ENCODE peak calls at places on chromosome 18, in nine cellular contexts. H is HFF-Myc; G is ovary; V is right cardiac atrium; M is CD8-positive, alpha-beta memory T cell; W is keratinocyte; R is effector memory CD4-positive, alpha-beta T cell; Z is fibroblast of villous mesenchyme; O is mesendoderm. J is an unnamed sample.
A peak's percentile ranks its signal among the peaks of the same experiment; 100 is the strongest.

GRCh38 chr18:32160547-32160946 is 29.3 kb upstream of the MEP1B start:
- DNase-seq in M (no peak), V (no peak), G (no peak), O (no peak), R (no peak), H (no peak), W (no peak), Z (no peak), J (no peak)

GRCh38 chr18:14941792-14942191 is 193.8 kb downstream of the ANKRD30B start:
- DNase-seq in O (no peak), G (no peak), W (no peak), R (no peak), H (no peak), Z (no peak), M (no peak), V (no peak), J (no peak)

GRCh38 chr18:36461551-36461987 is 164.1 kb downstream of the FHOD3 start:
- DNase-seq in H (no peak), M (no peak), Z (no peak), V (no peak), O (no peak), R (no peak), W (no peak), G (no peak), J (no peak)

GRCh38 chr18:11839556-11839955 is 11.7 kb upstream of the CHMP1B start:
- DNase-seq in V (no peak), M (no peak), R (no peak), Z (no peak), W (no peak), O (no peak), H (no peak), G (no peak), J (no peak)

GRCh38 chr18:61764381-61764780 is 128.4 kb downstream of the RNF152 start:
- DNase-seq in R (no peak), V (no peak), W (no peak), H (no peak), G (no peak), Z (peak; percentile 37), O (no peak), M (peak; percentile 11), J (no peak)

GRCh38 chr18:79545255-79545654 is 134.3 kb upstream of the CTDP1 start:
- DNase-seq in H (no peak), V (peak; percentile 10), M (no peak), W (no peak), Z (no peak), O (no peak), R (no peak), G (peak; percentile 5), J (no peak)

GRCh38 chr18:11998182-11998581 is 16.9 kb downstream of the IMPA2 start:
- DNase-seq in V (no peak), R (no peak), H (no peak), W (no peak), Z (no peak), O (no peak), G (no peak), M (no peak), J (no peak)

GRCh38 chr18:11074879-11075278 is 74.5 kb downstream of the PIEZO2 start:
- DNase-seq in M (no peak), R (no peak), V (no peak), O (no peak), Z (peak; percentile 37), W (no peak), G (no peak), H (no peak), J (no peak)

GRCh38 chr18:21452808-21453511 is 147.5 kb downstream of the ESCO1 start:
- DNase-seq in M (no peak), G (no peak), O (no peak), Z (peak; percentile 72), W (no peak), H (no peak), R (no peak), V (no peak), J (no peak)

GRCh38 chr18:23143871-23144270 is 8.6 kb downstream of the CABLES1 start:
- DNase-seq in Z (no peak), O (peak; percentile 57), H (no peak), M (no peak), W (no peak), V (peak; percentile 49), G (no peak), R (no peak), J (no peak)

GRCh38 chr18:58015045-58015444 is 29.0 kb upstream of the NEDD4L start:
- DNase-seq in Z (no peak), M (no peak), G (no peak), O (no peak), R (no peak), W (no peak), H (no peak), V (no peak), J (no peak)

GRCh38 chr18:58010265-58010664 is 33.8 kb upstream of the NEDD4L start:
- DNase-seq in M (no peak), V (no peak), O (no peak), G (no peak), H (no peak), W (no peak), Z (no peak), R (no peak), J (no peak)

GRCh38 chr18:58017267-58017666 is 26.8 kb upstream of the NEDD4L start:
- DNase-seq in M (no peak), G (no peak), Z (no peak), W (no peak), H (no peak), O (no peak), V (no peak), R (no peak), J (no peak)

GRCh38 chr18:58012356-58012755 is 31.7 kb upstream of the NEDD4L start:
- DNase-seq in O (no peak), W (no peak), R (no peak), V (no peak), M (no peak), G (no peak), H (no peak), Z (no peak), J (no peak)

DNA sequence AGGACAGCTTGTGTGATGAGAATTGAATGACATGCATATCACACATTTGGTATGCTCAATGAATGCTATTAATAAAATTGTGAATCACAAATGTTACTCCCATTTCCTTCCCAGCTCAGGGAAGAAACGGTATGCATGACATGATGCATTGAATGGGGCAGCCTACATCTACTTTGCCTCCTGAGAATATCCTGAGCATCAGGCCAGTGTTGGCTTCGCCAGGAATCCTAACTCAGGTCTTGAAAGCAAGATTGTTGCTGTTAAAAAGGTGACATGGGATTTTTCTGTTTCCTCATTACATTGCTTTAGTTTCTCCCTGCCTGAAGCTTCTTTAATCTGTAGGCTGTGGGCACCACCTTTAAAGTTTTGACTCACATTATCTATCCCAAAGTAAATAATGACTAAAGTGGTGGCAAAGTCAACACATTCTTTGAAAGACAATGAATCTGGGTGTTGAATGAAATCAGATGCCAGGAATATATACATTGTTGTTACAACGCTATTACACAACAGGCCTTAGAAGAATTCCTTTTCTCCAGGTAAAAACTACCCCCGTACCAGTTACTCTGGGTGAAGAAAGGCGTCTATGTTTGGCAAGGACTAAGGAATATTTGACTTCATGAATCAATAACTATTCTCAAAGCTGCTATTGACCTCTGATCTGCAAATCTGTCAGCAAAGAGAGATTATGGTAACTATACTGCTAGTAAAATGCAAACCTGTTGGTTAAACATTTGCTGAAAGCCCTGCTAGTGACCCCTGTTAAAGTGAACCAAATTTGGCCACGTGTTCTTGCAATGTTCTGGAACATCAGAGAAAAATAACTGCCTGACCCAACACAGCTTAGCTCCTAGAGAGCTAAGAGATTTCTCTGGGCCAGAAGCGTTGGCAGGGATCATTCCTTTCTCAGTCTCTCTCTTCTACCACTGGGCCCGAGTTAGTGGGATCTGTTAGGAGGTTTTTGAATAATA is 30.5 kb upstream of the NEDD4L start:
- DNase-seq in V (no peak), Z (no peak), W (no peak), M (no peak), O (peak; percentile 46), G (no peak), H (no peak), R (no peak), J (no peak)
- H3K4me3 ChIP-seq in V (no peak overlapping the region), Z (no peak overlapping the region), W (no peak overlapping the region), M (no peak overlapping the region), O (no peak overlapping the region), G (no peak overlapping the region), H (no peak overlapping the region), R (no peak overlapping the region), J (no peak overlapping the region)

GRCh38 chr18:4106407-4107033 is 348.6 kb downstream of the DLGAP1 start:
- DNase-seq in Z (peak; percentile 44), G (peak; percentile 23), R (peak; percentile 14), O (peak; percentile 75), H (peak; percentile 31), V (peak; percentile 39), W (no peak), M (no peak), J (peak; percentile 18)
- H3K4me3 ChIP-seq in Z (no peak overlapping the region), G (no peak overlapping the region), R (no peak overlapping the region), O (no peak overlapping the region), H (no peak overlapping the region), V (no peak overlapping the region), W (no peak overlapping the region), M (no peak overlapping the region), J (no peak overlapping the region)

GRCh38 chr18:13613591-13614317 is 112.6 kb downstream of the FAM210A start:
- DNase-seq in Z (no peak), V (no peak), R (no peak), O (no peak), W (no peak), M (no peak), H (no peak), G (no peak), J (no peak)
- H3K4me3 ChIP-seq in Z (no peak overlapping the region), V (no peak overlapping the region), R (peak overlapping the region; percentile 20), O (no peak overlapping the region), W (no peak overlapping the region), M (no peak overlapping the region), H (no peak overlapping the region), G (no peak overlapping the region), J (no peak overlapping the region)

GRCh38 chr18:58049000-58049688 is 5.1 kb downstream of the NEDD4L start:
- DNase-seq in W (no peak), G (no peak), R (no peak), O (no peak), Z (no peak), V (no peak), H (no peak), M (no peak), J (no peak)

GRCh38 chr18:58046087-58046793 is 2.2 kb downstream of the NEDD4L start:
- DNase-seq in G (no peak), Z (no peak), W (no peak), V (no peak), H (no peak), O (peak; percentile 85), R (no peak), M (no peak), J (no peak)

GRCh38 chr18:58046794-58047555 is 2.9 kb downstream of the NEDD4L start:
- DNase-seq in G (no peak), O (peak; percentile 50), W (no peak), M (no peak), V (no peak), R (no peak), Z (no peak), H (no peak), J (no peak)

GRCh38 chr18:58047556-58047882 is 3.5 kb downstream of the NEDD4L start:
- DNase-seq in R (no peak), H (no peak), W (no peak), O (no peak), V (no peak), Z (no peak), M (no peak), G (no peak), J (no peak)

DNA sequence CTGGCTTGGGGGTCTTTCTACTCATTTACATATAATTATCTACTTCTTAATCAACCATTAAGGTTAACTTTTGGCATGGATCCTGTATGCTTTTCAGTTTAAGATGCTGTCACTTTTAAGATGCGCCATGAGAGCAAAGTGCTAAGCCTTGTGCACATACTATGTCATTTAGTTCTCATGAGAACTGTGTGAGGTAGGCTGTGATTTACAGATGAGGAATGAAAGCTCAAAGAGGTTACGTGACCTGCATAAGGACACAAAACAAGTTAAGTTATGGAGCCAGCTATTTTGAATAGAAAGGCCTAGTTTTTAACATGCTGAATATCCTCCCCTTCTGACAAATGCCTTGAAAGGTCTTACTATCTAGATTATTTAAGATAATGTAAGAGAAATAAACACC is 4.2 kb downstream of the NEDD4L start:
- DNase-seq in H (no peak), W (no peak), V (no peak), G (no peak), M (no peak), O (no peak), Z (no peak), R (no peak), J (no peak)
- H3K4me3 ChIP-seq in H (no peak overlapping the region), W (no peak overlapping the region), V (no peak overlapping the region), G (no peak overlapping the region), M (no peak overlapping the region), O (no peak overlapping the region), Z (no peak overlapping the region), R (no peak overlapping the region), J (no peak overlapping the region)